ENCODE peak calls at places on chromosome 11, in eight cellular contexts. U is ascending aorta; H is MM.1S; A is effector memory CD4-positive, alpha-beta T cell; W is cardiac muscle cell; J is ovary; P is fibroblast of lung; N is heart right ventricle. V is an unnamed sample. For H3K27me3 and H3K9me3, the result is how much of the 10 kb centered on the place peaks cover.

GRCh38 chr11:28849053-28849452 is 740.9 kb downstream of the METTL15 start:
- DNase-seq in N (no peak), W (no peak), P (no peak), H (no peak), J (no peak), A (no peak), U (no peak), V (no peak)

GRCh38 chr11:130131957-130132850 is 27.4 kb upstream of the ST14 start:
- DNase-seq in A (peak), N (no peak), H (peak), W (peak), J (no peak), P (peak), U (peak), V (peak)

GRCh38 chr11:100632970-100633452 is 54.1 kb upstream of the ARHGAP42 start:
- DNase-seq in U (no peak), J (peak), W (peak), P (peak), H (no peak), N (peak), A (no peak), V (peak)

GRCh38 chr11:11978792-11979486 is 29.5 kb downstream of the DKK3 start:
- DNase-seq in W (peak), J (peak), U (peak), P (peak), A (no peak), H (no peak), N (peak), V (peak)

GRCh38 chr11:134530826-134531225 is 118.8 kb upstream of the B3GAT1 start:
- DNase-seq in J (no peak), H (no peak), A (no peak), W (no peak), P (no peak), U (peak), N (no peak), V (no peak)

GRCh38 chr11:120017582-120017981 is 120.3 kb downstream of the TRIM29 start:
- DNase-seq in J (no peak), N (no peak), U (no peak), A (no peak), P (no peak), W (no peak), H (no peak), V (no peak)

GRCh38 chr11:62139526-62140301 is 15.9 kb downstream of the INCENP start:
- DNase-seq in N (no peak), P (no peak), J (peak), W (no peak), H (no peak), U (no peak), A (no peak), V (no peak)

GRCh38 chr11:46520971-46521745 is 72.7 kb downstream of the AMBRA1 start:
- DNase-seq in J (no peak), P (peak), U (no peak), W (peak), H (no peak), A (no peak), N (no peak), V (peak)

GRCh38 chr11:43580735-43581369 is 99.7 kb upstream of the HSD17B12 start:
- DNase-seq in A (no peak), J (no peak), W (no peak), P (peak), U (no peak), H (no peak), N (no peak), V (no peak)

GRCh38 chr11:61069427-61069826 is 32.9 kb upstream of the CD5 start:
- DNase-seq in W (no peak), A (no peak), J (no peak), N (no peak), H (no peak), P (no peak), U (no peak), V (no peak)

GRCh38 chr11:5123802-5124521 is 14.2 kb downstream of the OR52A5 start:
- DNase-seq in W (peak), H (peak), A (no peak), N (peak), P (peak), U (no peak), J (peak), V (peak)

GRCh38 chr11:68122936-68123539 is 1.9 kb upstream of the CHKA start:
- DNase-seq in P (no peak), W (no peak), N (no peak), U (no peak), A (no peak), J (no peak), H (no peak), V (no peak)

GRCh38 chr11:102891736-102892135 is 17.0 kb upstream of the MMP12 start:
- DNase-seq in N (no peak), P (no peak), A (no peak), W (no peak), U (no peak), H (no peak), J (no peak), V (no peak)

GRCh38 chr11:100925935-100926334 is 203.7 kb downstream of the PGR start:
- DNase-seq in N (no peak), J (no peak), H (no peak), W (peak), U (no peak), P (peak), A (no peak), V (peak)

GRCh38 chr11:107591446-107592236 is 694 bp downstream of the ELMOD1 start:
- DNase-seq in J (no peak), A (no peak), P (no peak), H (peak), N (peak), W (peak), U (no peak), V (peak)

GRCh38 chr11:129791515-129791914 is 24.1 kb upstream of the TMEM45B start:
- DNase-seq in P (no peak), U (no peak), A (no peak), J (no peak), N (no peak), W (no peak), H (no peak), V (no peak)

GRCh38 chr11:117390743-117391142 is 63.1 kb downstream of the CEP164 start:
- DNase-seq in N (no peak), P (no peak), H (no peak), W (no peak), A (no peak), U (no peak), J (no peak), V (no peak)

GRCh38 chr11:67020949-67021348 is 2.0 kb upstream of the SYT12 start:
- DNase-seq in A (no peak), P (no peak), U (no peak), W (no peak), H (no peak), J (no peak), N (no peak), V (no peak)

GRCh38 chr11:19499999-19500398 is 212.6 kb upstream of the NAV2 start:
- DNase-seq in J (no peak), H (no peak), P (peak), U (no peak), W (peak), N (no peak), A (no peak), V (no peak)

GRCh38 chr11:86490582-86490981 is 115.9 kb downstream of the CCDC81 start:
- DNase-seq in H (no peak), U (no peak), J (no peak), W (peak), P (peak), A (no peak), N (no peak), V (no peak)

GRCh38 chr11:65119670-65119995 is 2.1 kb upstream of the ZNHIT2 start:
- DNase-seq in U (no peak), N (no peak), A (no peak), H (no peak), J (no peak), W (no peak), P (no peak), V (no peak)

GRCh38 chr11:86513138-86513537 is 138.5 kb downstream of the CCDC81 start:
- DNase-seq in A (no peak), N (no peak), J (no peak), P (no peak), W (no peak), H (no peak), U (no peak), V (no peak)

GRCh38 chr11:3775761-3776406 is 21.5 kb downstream of the NUP98 start:
- DNase-seq in P (peak), N (no peak), A (no peak), U (no peak), H (no peak), J (no peak), W (peak), V (no peak)

GRCh38 chr11:32056445-32056844 is 34.4 kb upstream of the RCN1 start:
- DNase-seq in N (no peak), A (no peak), H (no peak), P (peak), W (peak), U (no peak), J (no peak), V (peak)

GRCh38 chr11:92451081-92451480 is 226.5 kb downstream of the FAT3 start:
- DNase-seq in J (no peak), W (no peak), H (no peak), P (no peak), N (no peak), U (no peak), A (no peak), V (no peak)

DNA sequence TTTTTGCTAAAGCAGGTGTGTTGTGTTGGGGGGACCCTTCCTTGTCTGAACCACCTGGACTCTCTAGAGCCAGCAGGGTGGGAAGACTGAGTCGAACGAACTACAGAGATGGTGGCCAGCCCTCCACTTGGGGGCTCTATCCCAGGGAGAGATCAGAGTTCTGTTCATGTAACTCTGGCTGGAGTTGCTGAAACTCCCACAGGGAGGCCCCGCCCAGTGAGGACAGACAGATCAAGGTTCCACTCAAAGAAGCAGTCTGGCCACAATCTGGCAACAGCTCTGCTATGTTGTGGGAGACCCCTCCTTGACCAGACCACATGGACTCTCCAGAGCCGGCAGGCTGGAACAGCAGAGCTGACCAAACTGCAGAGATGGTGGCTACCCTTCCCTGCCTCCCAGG is 20.2 kb upstream of the OR5AK2 start:
- DNase-seq in U (no peak), P (no peak), N (no peak), H (no peak), A (no peak), J (no peak), W (no peak), V (no peak)
- H3K27me3 ChIP-seq in U (under half), P (under half), N (under half), H (under half), A (under half), J (under half), W (under half), V (under half)

DNA sequence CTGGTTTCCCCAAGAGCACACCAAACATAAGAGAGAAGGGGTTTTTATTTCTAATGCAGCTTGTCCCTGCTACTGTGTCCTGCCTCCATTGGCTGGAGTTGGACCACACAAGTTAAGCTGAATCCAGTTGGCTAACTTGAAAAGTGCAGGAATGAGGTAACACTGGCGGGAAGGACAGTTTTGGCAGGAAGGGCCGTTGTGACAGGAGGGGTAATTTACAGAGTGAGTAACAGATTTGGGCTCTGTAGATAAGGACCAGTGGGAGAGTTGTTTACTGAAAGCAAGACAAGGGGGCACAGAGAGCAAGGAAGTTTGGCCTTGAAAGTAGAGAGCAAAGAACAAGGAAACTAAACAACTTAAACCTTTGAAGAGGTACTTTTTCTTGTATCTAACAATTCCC is 1623.3 kb upstream of the RAG2 start:
- DNase-seq in A (no peak), J (no peak), P (no peak), U (no peak), H (no peak), W (no peak), N (no peak), V (no peak)
- H3K9me3 ChIP-seq in A (under half), J (under half), P (under half), U (under half), H (under half), W (under half), N (under half), V (under half)

GRCh38 chr11:63843042-63843441 is 4.1 kb downstream of the MARK2 start:
- DNase-seq in U (no peak), W (no peak), P (no peak), H (no peak), A (no peak), J (no peak), N (no peak), V (no peak)
- H3K27ac ChIP-seq in U (no peak), W (peak), P (no peak), H (no peak), A (peak), J (no peak), N (no peak), V (no peak)

DNA sequence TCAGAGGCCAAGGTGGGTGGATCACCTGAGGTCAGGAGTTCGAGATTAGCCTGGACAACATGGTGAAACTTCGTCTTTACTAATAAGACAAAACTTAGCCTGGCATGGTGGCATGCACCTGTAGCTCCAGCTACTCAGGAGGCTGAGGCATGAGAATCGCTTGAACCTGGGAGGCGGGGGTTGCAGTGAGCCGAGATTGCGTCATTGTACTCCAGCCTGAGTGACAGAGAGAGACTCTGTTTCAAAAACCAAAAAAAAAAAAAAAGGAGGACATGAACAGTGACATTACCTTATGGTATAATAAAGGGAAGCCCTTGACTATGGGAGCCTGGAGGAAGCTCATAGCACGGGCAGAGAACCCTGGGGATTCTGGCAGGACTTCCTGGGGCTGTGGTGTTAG is 16.5 kb upstream of the PLEKHB1 start:
- DNase-seq in U (no peak), H (no peak), J (no peak), N (no peak), W (no peak), A (no peak), P (no peak), V (no peak)
- H3K27me3 ChIP-seq in U (under half), H (under half), J (under half), N (under half), W (under half), A (under half), P (under half), V (under half)

DNA sequence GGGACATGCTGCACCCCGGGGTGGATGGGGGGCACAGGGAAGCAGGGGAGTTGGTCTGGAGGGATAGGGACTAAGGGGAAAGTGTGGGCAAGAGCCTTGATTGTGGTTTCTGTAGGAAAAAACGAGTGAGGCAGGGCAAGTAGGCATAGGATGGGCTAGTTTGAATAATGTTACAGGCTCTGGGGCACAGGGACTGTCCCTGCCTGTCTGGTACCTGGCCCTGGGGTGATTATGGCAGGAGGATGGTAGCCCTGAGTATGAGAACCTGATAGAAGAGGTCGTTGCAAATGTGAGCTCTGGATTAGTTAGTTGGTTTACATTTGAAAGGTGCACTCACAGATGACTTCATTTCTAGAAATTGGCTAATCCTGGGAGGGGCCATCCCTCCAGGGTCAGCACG is 11.4 kb upstream of the SMIM38 start:
- DNase-seq in W (no peak), N (no peak), J (no peak), U (no peak), A (no peak), H (no peak), P (no peak), V (no peak)
- H3K9me3 ChIP-seq in W (under half), N (under half), J (under half), U (under half), A (under half), H (under half), P (under half), V (under half)

GRCh38 chr11:10390375-10390774 is 64.7 kb upstream of the AMPD3 start:
- DNase-seq in U (peak), H (no peak), J (no peak), P (no peak), N (no peak), W (no peak), A (no peak), V (no peak)
- H3K27ac ChIP-seq in U (no peak), H (no peak), J (no peak), P (no peak), N (no peak), W (no peak), A (no peak), V (no peak)